ENCODE peak calls at places on chromosomes 3 and 15, in eight cellular contexts. One of them, this sample, is unnamed.
A peak's percentile ranks its signal among the peaks of the same experiment; 100 is the strongest.

GRCh38 chr15:65208656-65209055 is 2.6 kb downstream of the CILP start:
- DNase-seq in hepatocyte: no peak
- DNase-seq in naive B cell: no peak
- DNase-seq in amniotic epithelial cell: no peak
- DNase-seq in GM19239: no peak
- DNase-seq in neural crest cell: no peak
- DNase-seq in HTR-8/SVneo: no peak
- DNase-seq in NCI-H345: no peak
- DNase-seq in this sample: no peak

GRCh38 chr3:126390201-126390600 is 4.5 kb upstream of the CFAP100 start:
- DNase-seq in hepatocyte: no peak
- DNase-seq in neural crest cell: no peak
- DNase-seq in HTR-8/SVneo: no peak
- DNase-seq in NCI-H345: no peak
- DNase-seq in amniotic epithelial cell: no peak
- DNase-seq in GM19239: no peak
- DNase-seq in naive B cell: no peak
- DNase-seq in this sample: no peak

GRCh38 chr15:70507772-70508351 is 255.5 kb downstream of the UACA start:
- DNase-seq in GM19239: no peak
- DNase-seq in neural crest cell: no peak
- DNase-seq in HTR-8/SVneo: peak; percentile 70
- DNase-seq in naive B cell: no peak
- DNase-seq in hepatocyte: peak; percentile 80
- DNase-seq in amniotic epithelial cell: peak; percentile 88
- DNase-seq in NCI-H345: peak; percentile 82
- DNase-seq in this sample: peak; percentile 16

GRCh38 chr3:107665351-107665750 is 142.6 kb downstream of the BBX start:
- DNase-seq in neural crest cell: no peak
- DNase-seq in GM19239: no peak
- DNase-seq in NCI-H345: no peak
- DNase-seq in hepatocyte: no peak
- DNase-seq in HTR-8/SVneo: no peak
- DNase-seq in amniotic epithelial cell: no peak
- DNase-seq in naive B cell: no peak
- DNase-seq in this sample: no peak

GRCh38 chr3:8516047-8516671 is 14.5 kb downstream of the LMCD1 start:
- DNase-seq in neural crest cell: no peak
- DNase-seq in GM19239: no peak
- DNase-seq in NCI-H345: no peak
- DNase-seq in amniotic epithelial cell: no peak
- DNase-seq in naive B cell: no peak
- DNase-seq in HTR-8/SVneo: no peak
- DNase-seq in hepatocyte: no peak
- DNase-seq in this sample: no peak

GRCh38 chr15:40295870-40296560 is 11.7 kb downstream of the PLCB2 start:
- DNase-seq in HTR-8/SVneo: no peak
- DNase-seq in naive B cell: no peak
- DNase-seq in NCI-H345: no peak
- DNase-seq in amniotic epithelial cell: no peak
- DNase-seq in GM19239: no peak
- DNase-seq in neural crest cell: no peak
- DNase-seq in hepatocyte: no peak
- DNase-seq in this sample: no peak

GRCh38 chr3:67605377-67605776 is 49.0 kb downstream of the SUCLG2 start:
- DNase-seq in naive B cell: no peak
- DNase-seq in amniotic epithelial cell: peak; percentile 64
- DNase-seq in NCI-H345: no peak
- DNase-seq in GM19239: no peak
- DNase-seq in neural crest cell: no peak
- DNase-seq in HTR-8/SVneo: peak; percentile 36
- DNase-seq in hepatocyte: no peak
- DNase-seq in this sample: no peak

GRCh38 chr3:74531491-74531890 is 83.0 kb downstream of the CNTN3 start:
- DNase-seq in naive B cell: no peak
- DNase-seq in amniotic epithelial cell: no peak
- DNase-seq in hepatocyte: peak; percentile 18
- DNase-seq in HTR-8/SVneo: no peak
- DNase-seq in neural crest cell: no peak
- DNase-seq in GM19239: no peak
- DNase-seq in NCI-H345: no peak
- DNase-seq in this sample: no peak

GRCh38 chr3:46667657-46668056 is 25.8 kb downstream of the ALS2CL start:
- DNase-seq in naive B cell: no peak
- DNase-seq in HTR-8/SVneo: no peak
- DNase-seq in GM19239: no peak
- DNase-seq in amniotic epithelial cell: no peak
- DNase-seq in hepatocyte: no peak
- DNase-seq in neural crest cell: no peak
- DNase-seq in NCI-H345: no peak
- DNase-seq in this sample: no peak

GRCh38 chr15:63476229-63476632 is 28.2 kb upstream of the USP3 start:
- DNase-seq in neural crest cell: no peak
- DNase-seq in NCI-H345: no peak
- DNase-seq in naive B cell: no peak
- DNase-seq in HTR-8/SVneo: peak; percentile 74
- DNase-seq in GM19239: no peak
- DNase-seq in amniotic epithelial cell: peak; percentile 98
- DNase-seq in hepatocyte: peak; percentile 71
- DNase-seq in this sample: no peak

GRCh38 chr3:133437391-133438093 is 37.7 kb downstream of the BFSP2 start:
- DNase-seq in hepatocyte: no peak
- DNase-seq in naive B cell: no peak
- DNase-seq in amniotic epithelial cell: peak; percentile 47
- DNase-seq in neural crest cell: no peak
- DNase-seq in HTR-8/SVneo: peak; percentile 76
- DNase-seq in GM19239: no peak
- DNase-seq in NCI-H345: peak; percentile 52
- DNase-seq in this sample: peak; percentile 75

GRCh38 chr3:141933421-141934300 is 57.2 kb downstream of the ATP1B3 start:
- DNase-seq in naive B cell: no peak
- DNase-seq in NCI-H345: no peak
- DNase-seq in HTR-8/SVneo: no peak
- DNase-seq in amniotic epithelial cell: no peak
- DNase-seq in hepatocyte: no peak
- DNase-seq in neural crest cell: no peak
- DNase-seq in GM19239: no peak
- DNase-seq in this sample: no peak

GRCh38 chr3:38334656-38335055 is 11.9 kb upstream of the XYLB start:
- DNase-seq in NCI-H345: no peak
- DNase-seq in amniotic epithelial cell: peak; percentile 64
- DNase-seq in GM19239: no peak
- DNase-seq in hepatocyte: no peak
- DNase-seq in HTR-8/SVneo: no peak
- DNase-seq in neural crest cell: no peak
- DNase-seq in naive B cell: no peak
- DNase-seq in this sample: no peak

GRCh38 chr15:51051776-51052175 is 42.9 kb downstream of the TNFAIP8L3 start:
- DNase-seq in neural crest cell: no peak
- DNase-seq in amniotic epithelial cell: no peak
- DNase-seq in NCI-H345: no peak
- DNase-seq in hepatocyte: no peak
- DNase-seq in naive B cell: no peak
- DNase-seq in HTR-8/SVneo: no peak
- DNase-seq in GM19239: no peak
- DNase-seq in this sample: no peak

GRCh38 chr3:73661262-73661661 is 36.5 kb upstream of the PDZRN3 start:
- DNase-seq in hepatocyte: no peak
- DNase-seq in GM19239: no peak
- DNase-seq in naive B cell: no peak
- DNase-seq in neural crest cell: no peak
- DNase-seq in NCI-H345: no peak
- DNase-seq in amniotic epithelial cell: peak; percentile 86
- DNase-seq in HTR-8/SVneo: no peak
- DNase-seq in this sample: no peak

GRCh38 chr3:134526319-134526718 is 40.5 kb downstream of the CEP63 start:
- DNase-seq in GM19239: no peak
- DNase-seq in amniotic epithelial cell: no peak
- DNase-seq in NCI-H345: no peak
- DNase-seq in hepatocyte: no peak
- DNase-seq in HTR-8/SVneo: no peak
- DNase-seq in naive B cell: no peak
- DNase-seq in neural crest cell: no peak
- DNase-seq in this sample: no peak

GRCh38 chr3:49896345-49896744 is 7.3 kb downstream of the MST1R start:
- DNase-seq in NCI-H345: no peak
- DNase-seq in GM19239: no peak
- DNase-seq in hepatocyte: no peak
- DNase-seq in HTR-8/SVneo: no peak
- DNase-seq in neural crest cell: no peak
- DNase-seq in amniotic epithelial cell: no peak
- DNase-seq in naive B cell: no peak
- DNase-seq in this sample: no peak

GRCh38 chr3:52286777-52287110 is 884 bp upstream of the GLYCTK start:
- DNase-seq in neural crest cell: no peak
- DNase-seq in hepatocyte: no peak
- DNase-seq in naive B cell: no peak
- DNase-seq in GM19239: no peak
- DNase-seq in amniotic epithelial cell: peak; percentile 45
- DNase-seq in NCI-H345: no peak
- DNase-seq in HTR-8/SVneo: no peak
- DNase-seq in this sample: no peak

GRCh38 chr3:143328459-143328858 is 208.9 kb downstream of the CHST2 start:
- DNase-seq in hepatocyte: no peak
- DNase-seq in NCI-H345: no peak
- DNase-seq in amniotic epithelial cell: no peak
- DNase-seq in GM19239: no peak
- DNase-seq in HTR-8/SVneo: no peak
- DNase-seq in neural crest cell: no peak
- DNase-seq in naive B cell: no peak
- DNase-seq in this sample: no peak

GRCh38 chr15:64681424-64682024 is 93.9 kb downstream of the RBPMS2 start:
- DNase-seq in HTR-8/SVneo: peak; percentile 83
- DNase-seq in hepatocyte: peak; percentile 82
- DNase-seq in amniotic epithelial cell: peak; percentile 56
- DNase-seq in GM19239: no peak
- DNase-seq in NCI-H345: peak; percentile 19
- DNase-seq in naive B cell: no peak
- DNase-seq in neural crest cell: peak; percentile 38
- DNase-seq in this sample: peak; percentile 12

GRCh38 chr3:197466586-197467399 is 89.0 kb downstream of the BDH1 start:
- DNase-seq in NCI-H345: no peak
- DNase-seq in HTR-8/SVneo: no peak
- DNase-seq in neural crest cell: no peak
- DNase-seq in hepatocyte: peak; percentile 38
- DNase-seq in amniotic epithelial cell: peak; percentile 59
- DNase-seq in GM19239: no peak
- DNase-seq in naive B cell: no peak
- DNase-seq in this sample: no peak

GRCh38 chr15:90716317-90716975 is 700 bp upstream of the BLM start:
- DNase-seq in naive B cell: no peak
- DNase-seq in GM19239: no peak
- DNase-seq in neural crest cell: no peak
- DNase-seq in hepatocyte: no peak
- DNase-seq in HTR-8/SVneo: no peak
- DNase-seq in amniotic epithelial cell: peak; percentile 38
- DNase-seq in NCI-H345: no peak
- DNase-seq in this sample: peak; percentile 48

GRCh38 chr15:64507293-64507802 is 47.0 kb downstream of the ZNF609 start:
- DNase-seq in HTR-8/SVneo: no peak
- DNase-seq in naive B cell: peak; percentile 31
- DNase-seq in neural crest cell: no peak
- DNase-seq in GM19239: peak; percentile 36
- DNase-seq in amniotic epithelial cell: peak; percentile 98
- DNase-seq in NCI-H345: no peak
- DNase-seq in hepatocyte: peak; percentile 87
- DNase-seq in this sample: peak; percentile 58

GRCh38 chr3:128313181-128313725 is 153.4 kb downstream of the DNAJB8 start:
- DNase-seq in amniotic epithelial cell: no peak
- DNase-seq in neural crest cell: no peak
- DNase-seq in GM19239: no peak
- DNase-seq in HTR-8/SVneo: no peak
- DNase-seq in NCI-H345: no peak
- DNase-seq in naive B cell: no peak
- DNase-seq in hepatocyte: no peak
- DNase-seq in this sample: no peak